ENCODE peak calls at places on chromosomes 6 and 20, in ten cellular contexts. N, A, Y, O, W, P, B, R, E and V are unnamed samples.

GRCh38 chr6:108831104-108831503 is 17.1 kb upstream of the ARMC2 start:
- DNase-seq in N (no peak), A (no peak), Y (no peak), O (no peak), W (no peak), P (no peak), B (no peak), R (no peak), E (no peak), V (no peak)

GRCh38 chr6:32439708-32440214 is at the start of gene HLA-DRA:
- DNase-seq in N (no peak), A (peak; percentile 63), Y (peak; percentile 98), O (peak; percentile 43), W (no peak), P (peak; percentile 25), B (peak; percentile 79), R (no peak), E (no peak), V (no peak)

GRCh38 chr6:143513410-143513809 is 1.9 kb upstream of the FUCA2 start:
- DNase-seq in N (no peak), A (peak; percentile 30), Y (peak; percentile 26), O (peak; percentile 10), W (peak; percentile 31), P (peak; percentile 69), B (peak; percentile 30), R (peak; percentile 10), E (no peak), V (no peak)

GRCh38 chr6:156420172-156420993 is 356.8 kb upstream of the ARID1B start:
- DNase-seq in N (no peak), A (no peak), Y (no peak), O (no peak), W (no peak), P (no peak), B (no peak), R (no peak), E (no peak), V (no peak)

GRCh38 chr20:24870876-24871275 is 78.2 kb upstream of the CST7 start:
- DNase-seq in N (no peak), A (no peak), Y (peak; percentile 4), O (no peak), W (no peak), P (no peak), B (no peak), R (no peak), E (no peak), V (no peak)

GRCh38 chr6:125611573-125612399 is 137.6 kb upstream of the HEY2 start:
- DNase-seq in N (no peak), A (no peak), Y (no peak), O (no peak), W (no peak), P (no peak), B (no peak), R (no peak), E (no peak), V (no peak)

GRCh38 chr6:1182722-1183521 is 129.0 kb upstream of the FOXQ1 start:
- DNase-seq in N (no peak), A (no peak), Y (no peak), O (no peak), W (no peak), P (no peak), B (no peak), R (no peak), E (no peak), V (no peak)

GRCh38 chr20:39052676-39053075 is 90.5 kb downstream of the DHX35 start:
- DNase-seq in N (no peak), A (no peak), Y (no peak), O (no peak), W (no peak), P (no peak), B (no peak), R (no peak), E (no peak), V (no peak)

GRCh38 chr20:43947316-43947710 is 32.7 kb downstream of the TOX2 start:
- DNase-seq in N (no peak), A (no peak), Y (no peak), O (no peak), W (no peak), P (no peak), B (no peak), R (no peak), E (peak; percentile 14), V (no peak)

GRCh38 chr20:50321797-50322480 is 131.3 kb downstream of the CEBPB start:
- DNase-seq in N (no peak), A (no peak), Y (no peak), O (no peak), W (no peak), P (no peak), B (no peak), R (no peak), E (peak; percentile 69), V (no peak)

GRCh38 chr20:32752458-32753250 is 9.4 kb upstream of the COMMD7 start:
- DNase-seq in N (no peak), A (no peak), Y (no peak), O (no peak), W (no peak), P (no peak), B (peak; percentile 68), R (no peak), E (no peak), V (no peak)

GRCh38 chr6:87671555-87672029 is 30.4 kb downstream of the AKIRIN2 start:
- DNase-seq in N (no peak), A (no peak), Y (no peak), O (no peak), W (no peak), P (no peak), B (no peak), R (no peak), E (no peak), V (no peak)

GRCh38 chr6:144434308-144434990 is 149.3 kb downstream of the UTRN start:
- DNase-seq in N (peak; percentile 85), A (no peak), Y (no peak), O (no peak), W (no peak), P (no peak), B (peak; percentile 70), R (no peak), E (no peak), V (no peak)

GRCh38 chr20:40148886-40149285 is 540.1 kb downstream of the MAFB start:
- DNase-seq in N (no peak), A (no peak), Y (no peak), O (no peak), W (no peak), P (no peak), B (no peak), R (no peak), E (no peak), V (no peak)

GRCh38 chr6:32615885-32616532 is 21.2 kb upstream of the HLA-DQA1 start:
- DNase-seq in N (no peak), A (no peak), Y (no peak), O (no peak), W (no peak), P (no peak), B (no peak), R (no peak), E (no peak), V (no peak)